ENCODE peak calls at places on chromosomes 2 and 18, in six cellular contexts. R, N, Z, G, X and J are unnamed samples.

GRCh38 chr18:2150566-2150965 is 420.7 kb downstream of the METTL4 start:
- DNase-seq in X (no peak), Z (no peak), R (no peak), G (no peak), N (no peak), J (no peak)

GRCh38 chr2:143954208-143954607 is 565.7 kb downstream of the ZEB2 start:
- DNase-seq in G (no peak), Z (no peak), R (no peak), X (no peak), N (no peak), J (no peak)

GRCh38 chr2:78408795-78409118 is 616.7 kb upstream of the REG3G start:
- DNase-seq in G (no peak), R (no peak), N (no peak), Z (no peak), X (no peak), J (no peak)

GRCh38 chr2:236947896-236948295 is 137.8 kb upstream of the COPS8 start:
- DNase-seq in R (no peak), G (no peak), Z (no peak), X (peak), N (no peak), J (no peak)

GRCh38 chr2:240423788-240424191 is 11.7 kb upstream of the GPC1 start:
- DNase-seq in Z (no peak), N (no peak), R (no peak), X (no peak), G (no peak), J (no peak)

GRCh38 chr2:113083311-113083710 is 15.5 kb downstream of the IL1F10 start:
- DNase-seq in G (no peak), R (no peak), N (no peak), X (no peak), Z (no peak), J (no peak)

GRCh38 chr2:908568-908967 is 42.1 kb upstream of the SNTG2 start:
- DNase-seq in G (no peak), Z (no peak), N (no peak), X (no peak), R (no peak), J (no peak)

GRCh38 chr2:28271914-28272240 is 120.8 kb upstream of the FOSL2 start:
- DNase-seq in Z (no peak), G (no peak), N (no peak), X (no peak), R (no peak), J (no peak)

GRCh38 chr2:122451040-122451439 is 695.6 kb downstream of the TSN start:
- DNase-seq in Z (peak), N (no peak), R (peak), X (no peak), G (no peak), J (no peak)

GRCh38 chr2:66700181-66700686 is 265.3 kb downstream of the MEIS1 start:
- DNase-seq in Z (peak), G (no peak), N (no peak), X (no peak), R (no peak), J (no peak)

GRCh38 chr2:11705063-11705462 is 35.1 kb upstream of the NTSR2 start:
- DNase-seq in N (no peak), G (no peak), X (no peak), R (no peak), Z (no peak), J (no peak)

GRCh38 chr2:98637401-98638144 is 29.2 kb downstream of the UNC50 start:
- DNase-seq in Z (no peak), N (peak), R (no peak), X (no peak), G (peak), J (no peak)

GRCh38 chr18:9671214-9671613 is 36.9 kb upstream of the RAB31 start:
- DNase-seq in N (no peak), Z (no peak), G (no peak), R (no peak), X (no peak), J (no peak)

GRCh38 chr2:75290600-75291140 is 91.3 kb upstream of the TACR1 start:
- DNase-seq in N (no peak), Z (no peak), X (no peak), R (no peak), G (no peak), J (no peak)

GRCh38 chr2:8676915-8677645 is 4.8 kb upstream of the ID2 start:
- DNase-seq in Z (no peak), X (no peak), N (no peak), G (no peak), R (no peak), J (no peak)

GRCh38 chr2:191226196-191226595 is 19.0 kb upstream of the MYO1B start:
- DNase-seq in G (no peak), Z (no peak), R (no peak), X (no peak), N (no peak), J (no peak)

GRCh38 chr2:127081826-127082633 is 24.9 kb downstream of the BIN1 start:
- DNase-seq in G (no peak), X (no peak), N (peak), R (no peak), Z (peak), J (peak)

GRCh38 chr2:27501042-27501441 is 4.4 kb downstream of the GCKR start:
- DNase-seq in X (no peak), N (no peak), G (no peak), R (no peak), Z (no peak), J (no peak)

GRCh38 chr2:40103163-40103562 is 324.1 kb upstream of the THUMPD2 start:
- DNase-seq in Z (no peak), X (no peak), G (no peak), N (no peak), R (no peak), J (no peak)
- TF ChIP-seq TAF1 in Z (no peak), X (no peak), G (no peak), N (no peak), R (no peak), J (no peak)

GRCh38 chr2:231464576-231465540 is 574 bp upstream of the NCL start:
- DNase-seq in Z (peak), N (peak), R (peak), X (peak), G (no peak), J (peak)
- TF ChIP-seq POLR2A in Z (peak), N (peak), R (peak), X (peak), G (peak), J (peak)

DNA sequence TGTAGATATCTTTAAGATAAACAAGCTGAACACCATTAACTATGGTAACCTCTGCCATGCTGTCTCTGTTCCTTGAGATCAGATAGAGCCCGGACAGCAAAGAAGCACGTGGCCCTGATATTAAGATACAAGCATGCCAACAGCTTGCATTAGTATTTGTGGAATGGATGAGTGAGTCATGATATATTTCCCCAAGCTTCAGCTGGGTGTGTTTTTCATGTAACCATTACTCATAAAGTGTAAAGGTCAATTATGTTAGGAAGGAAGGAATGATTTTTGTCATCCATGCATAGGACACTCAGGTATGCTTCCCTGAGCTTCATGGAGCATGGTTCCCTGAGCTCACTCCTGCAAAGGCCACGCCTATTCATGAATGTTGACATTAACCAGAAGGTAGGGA is 74.6 kb downstream of the ARL4C start:
- DNase-seq in R (peak), X (no peak), Z (no peak), N (no peak), G (no peak), J (no peak)
- TF ChIP-seq POLR2AphosphoS5 in R (no peak), X (no peak), Z (no peak), N (no peak), G (no peak), J (no peak)

GRCh38 chr2:177625744-177626655 is 233.4 kb downstream of the AGPS start:
- DNase-seq in R (no peak), G (no peak), N (no peak), X (no peak), Z (peak), J (no peak)
- TF ChIP-seq TAF1 in R (no peak), G (no peak), N (no peak), X (no peak), Z (no peak), J (no peak)

GRCh38 chr2:200172944-200173481 is 133.5 kb upstream of the SPATS2L start:
- DNase-seq in X (no peak), Z (no peak), G (no peak), R (no peak), N (no peak), J (no peak)

GRCh38 chr2:200173691-200174090 is 132.8 kb upstream of the SPATS2L start:
- DNase-seq in Z (no peak), R (no peak), N (no peak), G (no peak), X (no peak), J (no peak)

GRCh38 chr2:200174433-200175216 is 131.9 kb upstream of the SPATS2L start:
- DNase-seq in Z (peak), G (no peak), X (no peak), R (no peak), N (no peak), J (no peak)

GRCh38 chr2:200171761-200172482 is 134.6 kb upstream of the SPATS2L start:
- DNase-seq in Z (peak), X (no peak), N (no peak), G (no peak), R (no peak), J (no peak)

GRCh38 chr2:200172521-200172920 is 134.0 kb upstream of the SPATS2L start:
- DNase-seq in G (no peak), R (no peak), Z (no peak), N (no peak), X (no peak), J (no peak)
- TF ChIP-seq POLR2A in G (no peak), R (no peak), Z (no peak), N (no peak), X (no peak), J (no peak)

DNA sequence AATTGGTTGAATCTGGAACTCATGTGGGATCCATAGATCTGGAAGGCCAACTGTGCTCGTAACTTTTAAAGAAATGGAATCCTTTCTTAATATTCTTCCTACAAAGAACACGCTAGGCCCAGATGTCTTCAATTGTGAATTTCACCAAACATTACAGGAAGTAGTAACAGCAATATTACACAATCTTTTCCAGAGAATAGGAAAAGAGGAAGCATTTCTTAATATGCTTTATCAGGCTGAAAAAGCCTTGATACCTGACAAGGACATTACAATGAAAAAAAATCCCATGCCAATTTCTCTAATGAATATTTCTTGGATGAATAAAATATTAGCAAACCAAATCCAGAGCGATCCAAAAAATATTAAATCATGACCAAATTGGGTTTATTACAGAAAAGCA is 80.4 kb upstream of the HAAO start:
- DNase-seq in G (no peak), X (no peak), Z (no peak), N (no peak), R (no peak), J (no peak)
- TF ChIP-seq POLR2AphosphoS5 in G (no peak), X (no peak), Z (no peak), N (no peak), R (no peak), J (no peak)